ENCODE peak calls at places on chromosomes 6 and 20, in eight cellular contexts. D, H, T, S, N, K, M and X are unnamed samples.

GRCh38 chr6:155216312-155217028 is 47.3 kb upstream of the CLDN20 start:
- DNase-seq in D (no peak), H (no peak), T (no peak), S (no peak), N (no peak), K (no peak), M (no peak), X (no peak)

GRCh38 chr6:85089255-85089654 is 324.9 kb upstream of the TBX18 start:
- DNase-seq in D (no peak), H (no peak), T (no peak), S (no peak), N (no peak), K (no peak), M (no peak), X (no peak)

GRCh38 chr20:33570743-33571142 is 80.8 kb downstream of the CBFA2T2 start:
- DNase-seq in D (no peak), H (no peak), T (no peak), S (no peak), N (no peak), K (no peak), M (no peak), X (no peak)

GRCh38 chr6:138800377-138801150 is 4.7 kb downstream of the ECT2L start:
- DNase-seq in D (no peak), H (no peak), T (no peak), S (no peak), N (no peak), K (no peak), M (no peak), X (no peak)

GRCh38 chr20:61514805-61515505 is 262.9 kb downstream of the CDH4 start:
- DNase-seq in D (no peak), H (no peak), T (no peak), S (no peak), N (no peak), K (no peak), M (peak; percentile 38), X (no peak)

GRCh38 chr6:22558288-22558882 is 11.0 kb upstream of the HDGFL1 start:
- DNase-seq in D (no peak), H (peak; percentile 68), T (no peak), S (no peak), N (no peak), K (no peak), M (no peak), X (no peak)

GRCh38 chr6:40640591-40641293 is 53.6 kb upstream of the LRFN2 start:
- DNase-seq in D (no peak), H (no peak), T (no peak), S (peak; percentile 6), N (peak; percentile 7), K (no peak), M (no peak), X (no peak)

GRCh38 chr6:13453771-13454251 is 33.6 kb downstream of the GFOD1 start:
- DNase-seq in D (no peak), H (no peak), T (no peak), S (no peak), N (no peak), K (no peak), M (no peak), X (no peak)

GRCh38 chr6:13260831-13261230 is 67.5 kb downstream of the TBC1D7 start:
- DNase-seq in D (no peak), H (no peak), T (no peak), S (no peak), N (no peak), K (no peak), M (no peak), X (no peak)

GRCh38 chr6:138455746-138456392 is 43.4 kb downstream of the NHSL1 start:
- DNase-seq in D (no peak), H (no peak), T (no peak), S (peak; percentile 23), N (no peak), K (no peak), M (no peak), X (no peak)

GRCh38 chr6:158414900-158415299 is 102.6 kb downstream of the TULP4 start:
- DNase-seq in D (no peak), H (no peak), T (no peak), S (no peak), N (no peak), K (no peak), M (no peak), X (no peak)

GRCh38 chr20:43915209-43916072 is 789 bp downstream of the TOX2 start:
- DNase-seq in D (no peak), H (no peak), T (peak; percentile 30), S (no peak), N (no peak), K (no peak), M (no peak), X (no peak)

GRCh38 chr6:109687271-109687721 is 3.7 kb downstream of the AK9 start:
- DNase-seq in D (no peak), H (no peak), T (no peak), S (no peak), N (no peak), K (no peak), M (no peak), X (no peak)

GRCh38 chr6:150006961-150007464 is 18.3 kb downstream of the RAET1L start:
- DNase-seq in D (no peak), H (no peak), T (no peak), S (no peak), N (no peak), K (no peak), M (peak; percentile 70), X (no peak)
- H3K27me3 ChIP-seq in D (no peaks in the 10 kb centered on the region), H (peaks cover 7% of the 10 kb centered on the region), T (peaks cover 88% of the 10 kb centered on the region), S (peaks cover under 1% of the 10 kb centered on the region), N (no peaks in the 10 kb centered on the region), K (peaks cover 5% of the 10 kb centered on the region), M (peaks cover 80% of the 10 kb centered on the region), X (peaks cover 6% of the 10 kb centered on the region)

GRCh38 chr6:163413345-163414116 is 987 bp upstream of the QKI start:
- DNase-seq in D (peak; percentile 84), H (peak; percentile 86), T (peak; percentile 83), S (peak; percentile 88), N (peak; percentile 78), K (peak; percentile 88), M (peak; percentile 97), X (peak; percentile 24)
- TF ChIP-seq POLR2A in D (peak; percentile 72), H (peak; percentile 63), T (peak; percentile 56), S (peak; percentile 63), N (peak; percentile 92), K (peak; percentile 84), M (no peak), X (peak; percentile 89)

GRCh38 chr20:35002426-35003210 is 47.0 kb downstream of the MYH7B start:
- DNase-seq in D (no peak), H (no peak), T (no peak), S (no peak), N (no peak), K (no peak), M (peak; percentile 39), X (no peak)
- TF ChIP-seq CTCF in D (no peak), H (no peak), T (no peak), S (no peak), N (no peak), K (no peak), M (no peak), X (no peak)

GRCh38 chr6:33036512-33036911 is 27.1 kb upstream of the HLA-DOA start:
- DNase-seq in D (no peak), H (no peak), T (no peak), S (no peak), N (no peak), K (no peak), M (no peak), X (no peak)

GRCh38 chr6:33040157-33040556 is 30.8 kb upstream of the HLA-DOA start:
- DNase-seq in D (no peak), H (no peak), T (no peak), S (no peak), N (no peak), K (no peak), M (no peak), X (no peak)

GRCh38 chr6:33029297-33030184 is 20.1 kb upstream of the HLA-DOA start:
- DNase-seq in D (no peak), H (peak; percentile 46), T (peak; percentile 32), S (no peak), N (peak; percentile 47), K (no peak), M (peak; percentile 82), X (peak; percentile 18)

GRCh38 chr6:33030245-33030644 is 20.9 kb upstream of the HLA-DOA start:
- DNase-seq in D (no peak), H (no peak), T (no peak), S (no peak), N (no peak), K (no peak), M (no peak), X (no peak)

DNA sequence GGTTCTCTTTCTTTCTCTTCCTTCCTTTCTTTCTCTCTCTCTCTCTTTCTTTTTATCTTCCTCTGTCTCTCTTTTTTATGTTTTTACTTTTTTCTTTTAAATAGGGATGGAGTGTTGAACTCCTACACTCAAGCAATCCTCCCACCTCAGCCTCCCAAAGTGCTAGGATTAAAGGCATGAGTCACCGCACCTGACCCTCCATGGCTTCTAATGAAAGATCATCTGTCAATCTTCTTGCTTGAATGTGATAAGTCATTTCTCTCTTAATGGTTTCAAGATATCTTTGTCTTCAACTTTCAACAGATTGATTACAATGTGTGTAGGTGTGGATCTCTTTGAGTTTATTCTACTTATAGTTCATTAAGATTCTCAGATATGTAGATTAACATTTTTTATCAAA is 25.2 kb upstream of the HLA-DOA start:
- DNase-seq in D (no peak), H (no peak), T (no peak), S (no peak), N (no peak), K (no peak), M (no peak), X (no peak)
- H3K27me3 ChIP-seq in D (no peaks in the 10 kb centered on the region), H (no peaks in the 10 kb centered on the region), T (peaks cover 30% of the 10 kb centered on the region), S (no peaks in the 10 kb centered on the region), N (no peaks in the 10 kb centered on the region), K (no peaks in the 10 kb centered on the region), M (no peaks in the 10 kb centered on the region), X (peaks cover 31% of the 10 kb centered on the region)

DNA sequence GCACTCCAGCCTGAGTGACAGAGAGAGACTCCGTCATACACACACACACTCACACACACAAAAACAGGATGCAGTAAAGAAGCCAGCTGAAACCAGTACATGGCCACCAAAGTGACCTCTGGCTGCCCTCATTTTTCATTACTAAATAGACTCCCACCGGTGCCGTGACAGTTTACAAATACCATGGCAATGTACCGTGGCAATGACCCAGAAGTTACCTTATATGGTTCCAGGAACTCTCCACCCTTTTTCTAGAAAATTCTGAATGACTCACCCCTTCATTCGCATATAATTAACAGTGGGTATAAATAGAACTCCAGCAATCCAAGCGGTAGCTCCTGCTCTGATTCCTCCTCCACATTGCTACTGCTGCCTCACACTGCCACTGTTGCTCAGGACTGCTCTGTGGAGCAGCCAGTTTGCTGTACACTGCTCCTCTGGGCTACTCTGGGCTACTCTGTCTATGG is 57.7 kb downstream of the SNX5 start:
- DNase-seq in D (no peak), H (peak; percentile 74), T (no peak), S (peak; percentile 40), N (peak; percentile 76), K (no peak), M (no peak), X (no peak)
- TF ChIP-seq POLR2A in D (no peak), H (no peak), T (no peak), S (peak; percentile 33), N (no peak), K (no peak), M (no peak), X (peak; percentile 10)

GRCh38 chr6:34396518-34396917 is 4.0 kb upstream of the NUDT3 start:
- DNase-seq in D (no peak), H (no peak), T (no peak), S (no peak), N (no peak), K (no peak), M (no peak), X (no peak)
- TF ChIP-seq CTCF in D (no peak), H (no peak), T (no peak), S (no peak), N (no peak), K (no peak), M (no peak), X (no peak)

GRCh38 chr20:63380346-63380870 is 19.3 kb upstream of the CHRNA4 start:
- DNase-seq in D (no peak), H (no peak), T (no peak), S (no peak), N (no peak), K (no peak), M (no peak), X (no peak)
- H3K27me3 ChIP-seq in D (peaks cover 26% of the 10 kb centered on the region), H (peaks cover 5% of the 10 kb centered on the region), T (peaks cover 56% of the 10 kb centered on the region), S (peaks cover 10% of the 10 kb centered on the region), N (no peaks in the 10 kb centered on the region), K (peaks cover 5% of the 10 kb centered on the region), M (peaks cover 94% of the 10 kb centered on the region), X (peaks cover 8% of the 10 kb centered on the region)